ENCODE peak calls at places on chromosomes 5 and 9, in seven cellular contexts. S, X, B, P, T, Z and R are unnamed samples. For H3K27me3, the result is how much of the 10 kb centered on the place peaks cover.

GRCh38 chr5:117889592-117889991 is 1098.8 kb downstream of the DTWD2 start:
- DNase-seq in S (peak), Z (no peak), X (no peak), T (no peak), P (no peak), B (no peak), R (no peak)

GRCh38 chr5:146467729-146468128 is 20.6 kb downstream of the TCERG1 start:
- DNase-seq in P (no peak), X (no peak), T (no peak), S (no peak), Z (no peak), B (no peak), R (no peak)

GRCh38 chr9:69753830-69754229 is 6.0 kb downstream of the PTAR1 start:
- DNase-seq in X (no peak), Z (no peak), B (no peak), P (no peak), S (no peak), T (no peak), R (no peak)

GRCh38 chr9:112380102-112380581 is at the start of gene HSDL2:
- DNase-seq in X (peak), Z (peak), S (peak), B (no peak), T (peak), P (peak), R (no peak)

GRCh38 chr9:76194896-76195295 is 199.3 kb downstream of the RFK start:
- DNase-seq in Z (no peak), X (no peak), P (no peak), T (no peak), S (no peak), B (no peak), R (no peak)

GRCh38 chr5:14365831-14366435 is 215.7 kb upstream of the OTULINL start:
- DNase-seq in Z (no peak), P (no peak), S (no peak), B (peak), X (no peak), T (no peak), R (no peak)

GRCh38 chr9:86275962-86276361 is 6.4 kb downstream of the ISCA1 start:
- DNase-seq in S (no peak), X (no peak), T (no peak), Z (no peak), P (peak), B (no peak), R (no peak)

GRCh38 chr9:137050570-137050969 is 3.3 kb downstream of the ENTPD2 start:
- DNase-seq in Z (no peak), B (no peak), S (no peak), X (no peak), T (no peak), P (no peak), R (no peak)

GRCh38 chr5:24110019-24110615 is 534.7 kb downstream of the CDH10 start:
- DNase-seq in X (no peak), T (no peak), Z (no peak), S (peak), P (peak), B (no peak), R (no peak)

GRCh38 chr9:111356567-111357244 is 26.7 kb upstream of the OR2K2 start:
- DNase-seq in B (peak), X (no peak), P (peak), Z (no peak), T (no peak), S (peak), R (peak)

GRCh38 chr5:6402939-6403338 is 24.6 kb upstream of the MED10 start:
- DNase-seq in T (no peak), S (peak), Z (no peak), X (no peak), P (peak), B (no peak), R (no peak)

GRCh38 chr9:37082214-37082765 is 38.1 kb upstream of the ZCCHC7 start:
- DNase-seq in X (no peak), S (peak), P (no peak), Z (no peak), T (no peak), B (no peak), R (no peak)
- H3K27me3 ChIP-seq in X (under half), S (under half), P (under half), Z (under half), T (under half), B (under half), R (under half)

GRCh38 chr5:139646111-139646510 is 2.0 kb upstream of the CXXC5 start:
- DNase-seq in S (no peak), P (no peak), Z (peak), B (no peak), T (no peak), X (no peak), R (no peak)
- H3K27ac ChIP-seq in S (no peak), P (no peak), Z (no peak), B (no peak), T (no peak), X (no peak), R (no peak)

DNA sequence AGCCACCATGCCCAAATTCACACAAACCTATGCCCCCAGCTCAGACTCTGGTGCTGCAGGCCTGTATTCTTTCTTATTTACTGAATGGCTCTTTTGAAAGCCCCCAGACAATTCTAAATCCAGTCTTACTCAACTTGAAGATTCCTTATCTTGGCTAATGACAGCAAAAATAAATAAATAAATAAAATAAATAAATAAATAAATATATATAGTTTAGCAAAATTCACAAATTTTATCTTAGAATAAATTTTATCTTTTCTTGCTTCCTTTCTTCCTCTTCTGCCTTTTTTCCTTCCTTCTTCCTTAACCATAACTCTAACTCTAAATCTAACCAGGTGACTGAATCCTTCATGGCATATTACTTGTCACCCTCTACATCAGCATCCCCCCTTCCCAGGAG is 25.6 kb downstream of the ANXA2R start:
- DNase-seq in P (no peak), Z (no peak), S (no peak), T (no peak), X (no peak), B (no peak), R (no peak)
- H3K27me3 ChIP-seq in P (under half), Z (under half), S (half or more), T (under half), X (under half), B (under half), R (under half)

GRCh38 chr9:97982191-97982718 is 886 bp upstream of the ANP32B start:
- DNase-seq in Z (no peak), S (no peak), B (no peak), T (no peak), P (no peak), X (no peak), R (no peak)
- H3K27ac ChIP-seq in Z (no peak), S (no peak), B (peak), T (peak), P (peak), X (peak), R (peak)

GRCh38 chr5:168188182-168188581 is 103.3 kb upstream of the WWC1 start:
- DNase-seq in S (no peak), X (no peak), Z (no peak), B (no peak), T (no peak), P (no peak), R (no peak)
- H3K27me3 ChIP-seq in S (under half), X (under half), Z (under half), B (half or more), T (under half), P (under half), R (under half)

GRCh38 chr9:88994820-88995180 is 3.5 kb downstream of the S1PR3 start:
- DNase-seq in S (peak), Z (no peak), P (no peak), T (no peak), X (peak), B (no peak), R (no peak)

GRCh38 chr9:88993871-88994819 is 2.9 kb downstream of the S1PR3 start:
- DNase-seq in T (no peak), X (peak), B (no peak), S (no peak), P (no peak), Z (no peak), R (no peak)

GRCh38 chr9:88995205-88995604 is 3.9 kb downstream of the S1PR3 start:
- DNase-seq in Z (no peak), P (no peak), S (no peak), X (no peak), B (no peak), T (no peak), R (no peak)

GRCh38 chr9:88992556-88992955 is 1.3 kb downstream of the S1PR3 start:
- DNase-seq in B (no peak), T (no peak), S (no peak), P (no peak), Z (no peak), X (peak), R (no peak)

GRCh38 chr9:88993327-88993726 is 2.1 kb downstream of the S1PR3 start:
- DNase-seq in P (no peak), T (no peak), Z (no peak), S (peak), B (no peak), X (peak), R (no peak)
- H3K27ac ChIP-seq in P (no peak), T (peak), Z (no peak), S (no peak), B (no peak), X (peak), R (no peak)

GRCh38 chr9:87664153-87665060 is 61.5 kb upstream of the CTSL start:
- DNase-seq in T (no peak), S (no peak), X (no peak), P (no peak), B (no peak), Z (no peak), R (no peak)
- H3K27me3 ChIP-seq in T (under half), S (under half), X (under half), P (under half), B (under half), Z (under half), R (under half)

DNA sequence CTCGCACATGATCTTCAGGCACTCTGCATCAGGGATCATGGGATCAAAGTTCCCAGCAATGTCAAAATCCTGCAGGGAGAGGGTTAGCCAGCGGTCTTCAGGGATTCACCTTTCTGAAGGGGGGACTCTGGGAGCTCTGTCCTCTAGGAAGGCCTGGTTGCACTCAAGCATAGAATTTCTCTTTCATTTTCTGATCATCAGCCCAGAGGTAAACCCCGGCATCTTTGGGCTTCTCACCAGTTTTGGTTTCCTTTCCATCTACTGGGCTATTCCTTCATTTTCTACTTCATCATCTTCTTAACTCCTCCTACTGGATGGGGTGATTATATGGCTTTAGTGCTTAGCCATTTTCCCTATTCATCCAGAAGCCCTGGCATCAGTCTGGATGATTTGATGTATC is 4.6 kb upstream of the DND1 start:
- DNase-seq in T (no peak), S (no peak), Z (no peak), P (no peak), X (no peak), B (no peak), R (no peak)
- H3K27ac ChIP-seq in T (no peak), S (no peak), Z (no peak), P (no peak), X (no peak), B (no peak), R (no peak)

DNA sequence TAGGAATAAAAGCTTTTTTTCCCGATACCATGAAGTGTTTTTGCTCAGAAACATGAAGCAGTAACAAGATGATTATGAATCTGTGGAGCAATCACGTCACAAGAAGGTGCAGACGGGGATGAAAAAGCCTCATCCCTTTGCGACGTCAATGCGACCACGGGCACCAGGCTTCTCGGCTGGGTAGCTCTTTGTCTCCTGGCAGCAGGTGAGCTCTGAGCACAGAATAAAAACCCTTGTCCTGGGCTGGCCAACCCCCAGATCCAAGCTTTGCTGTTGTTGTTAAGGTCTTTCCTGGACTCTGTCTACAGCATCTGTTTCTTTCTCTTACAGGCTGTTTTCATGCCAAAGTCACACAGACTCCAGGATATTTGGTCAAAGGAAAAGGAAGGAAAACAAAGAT is 113.8 kb downstream of the ANKRD18B start:
- DNase-seq in S (no peak), T (no peak), X (no peak), B (no peak), Z (no peak), P (no peak), R (no peak)
- H3K27me3 ChIP-seq in S (half or more), T (under half), X (under half), B (under half), Z (under half), P (under half), R (under half)